ENCODE peak calls at places on chromosomes 5 and 9, in six cellular contexts. L is ovary, D is mammary epithelial cell, E is fibroblast of lung, B is H1, C is Peyer's patch. I is an unnamed sample.

GRCh38 chr9:89397471-89397870 is 79.2 kb downstream of the SECISBP2 start:
- DNase-seq in L (no peak), D (no peak), E (no peak), B (no peak), C (no peak), I (no peak)

GRCh38 chr9:89440548-89440947 is 57.4 kb downstream of the SEMA4D start:
- DNase-seq in L (no peak), D (no peak), E (no peak), B (no peak), C (no peak), I (no peak)

GRCh38 chr9:114270120-114270975 is 52.5 kb upstream of the ORM1 start:
- DNase-seq in L (no peak), D (no peak), E (no peak), B (no peak), C (no peak), I (no peak)

GRCh38 chr9:100072805-100073204 is 26.0 kb downstream of the ERP44 start:
- DNase-seq in L (no peak), D (no peak), E (no peak), B (no peak), C (no peak), I (no peak)

GRCh38 chr9:98867434-98868168 is 60.1 kb downstream of the GALNT12 start:
- DNase-seq in L (peak; percentile 76), D (no peak), E (peak; percentile 88), B (no peak), C (no peak), I (no peak)

GRCh38 chr9:86512929-86513328 is 158.7 kb upstream of the TUT7 start:
- DNase-seq in L (no peak), D (no peak), E (no peak), B (no peak), C (no peak), I (no peak)

GRCh38 chr9:81601639-81602623 is 87.4 kb downstream of the TLE1 start:
- DNase-seq in L (no peak), D (peak; percentile 88), E (peak; percentile 55), B (no peak), C (no peak), I (no peak)

GRCh38 chr5:39224196-39224754 is 4.9 kb upstream of the FYB1 start:
- DNase-seq in L (no peak), D (peak; percentile 85), E (peak; percentile 9), B (no peak), C (peak; percentile 51), I (no peak)

GRCh38 chr5:102341918-102342317 is 45.8 kb upstream of the SLCO4C1 start:
- DNase-seq in L (no peak), D (no peak), E (no peak), B (no peak), C (no peak), I (no peak)

GRCh38 chr5:22521521-22521920 is 331.6 kb downstream of the CDH12 start:
- DNase-seq in L (no peak), D (no peak), E (peak; percentile 4), B (no peak), C (no peak), I (no peak)

GRCh38 chr9:137757613-137758029 is 120.0 kb upstream of the CACNA1B start:
- DNase-seq in L (no peak), D (peak; percentile 77), E (peak; percentile 86), B (no peak), C (no peak), I (no peak)

GRCh38 chr9:136515276-136515675 is 30.6 kb downstream of the NOTCH1 start:
- DNase-seq in L (no peak), D (no peak), E (no peak), B (no peak), C (no peak), I (no peak)

GRCh38 chr9:74800226-74800625 is 87.5 kb downstream of the TRPM6 start:
- DNase-seq in L (no peak), D (no peak), E (no peak), B (no peak), C (no peak), I (no peak)
- H3K27ac ChIP-seq in L (no peak overlapping the region), D (no peak overlapping the region), E (no peak overlapping the region), B (no peak overlapping the region), C (no peak overlapping the region), I (no peak overlapping the region)

GRCh38 chr5:54388411-54388810 is 67.1 kb upstream of the HSPB3 start:
- DNase-seq in L (no peak), D (no peak), E (peak; percentile 25), B (no peak), C (no peak), I (no peak)
- H3K27ac ChIP-seq in L (no peak overlapping the region), D (no peak overlapping the region), E (no peak overlapping the region), B (no peak overlapping the region), C (no peak overlapping the region), I (no peak overlapping the region)

GRCh38 chr5:73749485-73750270 is 123.7 kb downstream of the ARHGEF28 start:
- DNase-seq in L (no peak), D (no peak), E (no peak), B (no peak), C (no peak), I (no peak)

GRCh38 chr5:73754254-73754653 is 128.3 kb downstream of the ARHGEF28 start:
- DNase-seq in L (no peak), D (no peak), E (no peak), B (no peak), C (no peak), I (no peak)

GRCh38 chr5:73748510-73749410 is 122.8 kb downstream of the ARHGEF28 start:
- DNase-seq in L (peak; percentile 80), D (no peak), E (peak; percentile 65), B (no peak), C (no peak), I (no peak)

GRCh38 chr5:73747696-73748380 is 121.8 kb downstream of the ARHGEF28 start:
- DNase-seq in L (no peak), D (no peak), E (peak; percentile 19), B (no peak), C (no peak), I (no peak)

DNA sequence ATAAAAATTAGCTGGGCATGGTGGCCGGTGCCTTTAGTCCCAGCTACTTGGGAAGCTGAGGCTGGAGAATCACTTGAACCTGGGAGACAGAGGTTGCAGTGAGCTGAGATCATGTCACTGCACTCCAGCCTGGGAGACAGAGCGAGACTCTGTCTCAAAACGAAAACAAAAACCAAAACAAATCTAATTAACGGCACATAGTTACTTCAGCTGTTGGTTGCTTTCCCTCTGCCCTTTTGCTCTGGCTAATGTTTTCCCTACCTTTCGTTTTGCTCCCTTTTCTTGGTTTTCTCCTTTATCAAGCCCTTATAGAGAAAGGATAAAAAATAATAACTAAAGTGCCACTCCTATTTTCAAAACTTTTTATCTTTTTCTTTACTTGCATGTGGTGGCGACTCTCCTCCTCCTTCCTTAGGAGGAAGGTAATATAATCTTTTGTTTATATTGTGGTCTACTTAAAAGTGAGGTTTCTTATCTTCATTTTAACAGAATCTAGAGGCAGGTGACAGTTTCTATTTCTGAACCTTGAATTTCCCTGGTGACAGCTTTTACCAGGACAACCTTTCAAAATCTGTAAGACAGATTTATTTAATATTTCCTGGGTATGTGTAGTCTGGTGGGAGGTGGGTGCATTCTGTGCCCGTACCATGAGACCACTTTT is 125.4 kb downstream of the ARHGEF28 start:
- DNase-seq in L (no peak), D (no peak), E (no peak), B (no peak), C (no peak), I (no peak)
- H3K27ac ChIP-seq in L (no peak overlapping the region), D (no peak overlapping the region), E (no peak overlapping the region), B (no peak overlapping the region), C (no peak overlapping the region), I (no peak overlapping the region)

DNA sequence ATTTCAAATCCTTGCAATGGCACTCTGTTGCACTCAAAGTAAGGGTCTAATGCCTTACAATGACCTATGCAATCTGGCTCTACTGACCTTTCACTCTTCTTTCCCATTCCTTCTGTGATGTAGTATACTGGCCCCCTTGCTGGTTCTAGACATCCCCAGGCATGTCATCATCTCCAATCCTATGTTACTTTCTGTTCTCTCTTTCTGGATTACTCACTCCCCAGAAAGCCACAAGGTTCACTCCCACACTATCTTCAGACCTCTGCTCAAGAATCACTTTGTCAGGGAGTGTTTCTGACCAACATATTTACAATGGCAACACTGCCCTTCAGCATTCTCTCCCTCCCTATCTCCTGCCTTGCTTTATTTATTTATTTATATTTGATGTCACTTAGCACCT is 802.2 kb upstream of the WWC1 start:
- DNase-seq in L (no peak), D (peak; percentile 78), E (peak; percentile 78), B (no peak), C (no peak), I (no peak)
- H3K27ac ChIP-seq in L (no peak overlapping the region), D (no peak overlapping the region), E (no peak overlapping the region), B (no peak overlapping the region), C (no peak overlapping the region), I (no peak overlapping the region)

GRCh38 chr5:136086776-136087566 is 45.7 kb upstream of the SMAD5 start:
- DNase-seq in L (no peak), D (no peak), E (no peak), B (no peak), C (no peak), I (no peak)
- H3K27ac ChIP-seq in L (no peak overlapping the region), D (no peak overlapping the region), E (no peak overlapping the region), B (no peak overlapping the region), C (no peak overlapping the region), I (no peak overlapping the region)

GRCh38 chr9:26264709-26265601 is 586.7 kb upstream of the TUSC1 start:
- DNase-seq in L (no peak), D (peak; percentile 77), E (peak; percentile 99), B (no peak), C (no peak), I (no peak)
- H3K27ac ChIP-seq in L (no peak overlapping the region), D (no peak overlapping the region), E (no peak overlapping the region), B (no peak overlapping the region), C (no peak overlapping the region), I (no peak overlapping the region)